ENCODE peak calls at places on chromosomes 3 and 15, in four cellular contexts. R is OCI-LY7, X is mucosa of descending colon, F is DND-41. D is an unnamed sample. For H3K4me1, the result is how much of the 10 kb centered on the place peaks cover.

GRCh38 chr3:98500019-98500418 is 2.5 kb downstream of the OR5K2 start:
- DNase-seq in R (no peak), X (no peak), F (no peak), D (no peak)

GRCh38 chr15:93664180-93664951 is 567.0 kb upstream of the MCTP2 start:
- DNase-seq in R (no peak), X (no peak), F (no peak), D (no peak)

GRCh38 chr3:5194801-5195509 is 7.4 kb downstream of the EDEM1 start:
- DNase-seq in R (peak), X (no peak), F (peak), D (no peak)

GRCh38 chr3:10108091-10108490 is at the start of gene FANCD2OS:
- DNase-seq in R (no peak), X (no peak), F (no peak), D (no peak)

GRCh38 chr15:83695246-83695645 is 41.3 kb downstream of the ADAMTSL3 start:
- DNase-seq in R (no peak), X (no peak), F (no peak), D (no peak)

GRCh38 chr3:86774082-86774691 is 216.8 kb downstream of the VGLL3 start:
- DNase-seq in R (peak), X (no peak), F (no peak), D (no peak)

GRCh38 chr3:98994128-98994762 is 92.8 kb upstream of the DCBLD2 start:
- DNase-seq in R (no peak), X (no peak), F (no peak), D (no peak)

GRCh38 chr3:139302084-139302800 is 41.6 kb upstream of the MRPS22 start:
- DNase-seq in R (no peak), X (peak), F (no peak), D (no peak)

GRCh38 chr3:56923546-56924224 is 121.9 kb upstream of the ARHGEF3 start:
- DNase-seq in R (peak), X (peak), F (peak), D (no peak)

GRCh38 chr3:37386627-37387230 is 212.3 kb upstream of the LRRFIP2 start:
- DNase-seq in R (no peak), X (no peak), F (no peak), D (no peak)

GRCh38 chr3:117016359-117016758 is 306.8 kb downstream of the TUSC7 start:
- DNase-seq in R (no peak), X (no peak), F (no peak), D (peak)

GRCh38 chr3:190886945-190887344 is 24.5 kb upstream of the GMNC start:
- DNase-seq in R (no peak), X (no peak), F (no peak), D (no peak)

GRCh38 chr15:50232791-50233190 is 32.7 kb downstream of the HDC start:
- DNase-seq in R (no peak), X (no peak), F (no peak), D (no peak)

GRCh38 chr3:11230125-11230524 is 42.1 kb upstream of the ATG7 start:
- DNase-seq in R (no peak), X (no peak), F (no peak), D (no peak)

GRCh38 chr3:185729335-185729715 is 95.5 kb downstream of the IGF2BP2 start:
- DNase-seq in R (no peak), X (no peak), F (no peak), D (no peak)

GRCh38 chr3:151012753-151013152 is 40.2 kb upstream of the CLRN1 start:
- DNase-seq in R (no peak), X (no peak), F (no peak), D (no peak)

GRCh38 chr15:87689716-87690115 is 566.8 kb downstream of the NTRK3 start:
- DNase-seq in R (no peak), X (no peak), F (no peak), D (no peak)

GRCh38 chr15:70151441-70151840 is 53.7 kb upstream of the TLE3 start:
- DNase-seq in R (no peak), X (no peak), F (no peak), D (no peak)

GRCh38 chr3:16884748-16885587 is at the start of gene PLCL2:
- DNase-seq in R (peak), X (peak), F (peak), D (peak)

GRCh38 chr3:44993471-44994205 is 17.6 kb downstream of the EXOSC7 start:
- DNase-seq in R (no peak), X (no peak), F (no peak), D (no peak)

GRCh38 chr3:63753567-63753966 is 65.5 kb upstream of the C3orf49 start:
- DNase-seq in R (no peak), X (peak), F (no peak), D (no peak)

GRCh38 chr15:52136471-52136993 is 24.0 kb upstream of the BCL2L10 start:
- DNase-seq in R (no peak), X (peak), F (no peak), D (no peak)

GRCh38 chr3:168828536-168828935 is 732.8 kb upstream of the GOLIM4 start:
- DNase-seq in R (no peak), X (peak), F (no peak), D (no peak)

GRCh38 chr15:48096355-48096786 is 24.4 kb upstream of the SLC24A5 start:
- DNase-seq in R (no peak), X (no peak), F (no peak), D (no peak)

GRCh38 chr3:77506384-77506783 is 466.5 kb downstream of the ROBO2 start:
- DNase-seq in R (no peak), X (no peak), F (no peak), D (no peak)

GRCh38 chr3:136070953-136071949 is 105.7 kb downstream of the PPP2R3A start:
- DNase-seq in R (peak), X (no peak), F (no peak), D (no peak)

GRCh38 chr3:36969540-36970432 is 23.1 kb downstream of the EPM2AIP1 start:
- DNase-seq in R (peak), X (no peak), F (peak), D (peak)

GRCh38 chr15:67680645-67681044 is 138.1 kb downstream of the MAP2K5 start:
- DNase-seq in R (peak), X (no peak), F (peak), D (no peak)

DNA sequence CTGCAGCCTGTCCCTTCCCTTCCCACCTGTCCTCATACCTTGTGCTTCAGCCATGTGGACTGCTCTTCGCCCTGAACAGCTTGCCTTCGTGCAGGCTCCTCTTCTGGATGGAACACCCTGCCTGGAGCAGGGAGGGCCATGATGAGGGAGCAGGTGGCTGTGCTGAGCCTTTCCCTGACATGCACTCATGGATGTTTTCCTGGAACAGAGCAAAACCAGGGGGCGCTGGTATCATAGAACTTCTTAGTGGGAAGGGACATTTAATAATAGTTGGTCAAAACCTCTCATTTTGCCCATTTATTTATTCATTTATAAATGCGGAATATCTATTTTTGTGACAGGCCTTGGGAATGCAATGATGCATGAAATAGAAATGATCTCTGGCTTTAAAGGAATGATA is 149.3 kb downstream of the CACNA1D start:
- DNase-seq in R (no peak), X (no peak), F (no peak), D (no peak)
- TF ChIP-seq CTCF in R (peak), X (no peak), F (peak), D (peak)

GRCh38 chr3:129023909-129024308 is 22.8 kb downstream of the EFCC1 start:
- DNase-seq in R (peak), X (no peak), F (no peak), D (no peak)

GRCh38 chr3:129026728-129027543 is 25.8 kb downstream of the EFCC1 start:
- DNase-seq in R (peak), X (peak), F (peak), D (peak)

GRCh38 chr3:129025691-129026435 is 24.8 kb downstream of the EFCC1 start:
- DNase-seq in R (no peak), X (no peak), F (no peak), D (peak)

GRCh38 chr3:129022995-129023332 is 21.9 kb downstream of the EFCC1 start:
- DNase-seq in R (no peak), X (no peak), F (no peak), D (no peak)

GRCh38 chr3:129025108-129025507 is 24.0 kb downstream of the EFCC1 start:
- DNase-seq in R (no peak), X (no peak), F (no peak), D (no peak)
- H3K4me1 ChIP-seq in R (under half), X (under half), F (under half), D (under half)

DNA sequence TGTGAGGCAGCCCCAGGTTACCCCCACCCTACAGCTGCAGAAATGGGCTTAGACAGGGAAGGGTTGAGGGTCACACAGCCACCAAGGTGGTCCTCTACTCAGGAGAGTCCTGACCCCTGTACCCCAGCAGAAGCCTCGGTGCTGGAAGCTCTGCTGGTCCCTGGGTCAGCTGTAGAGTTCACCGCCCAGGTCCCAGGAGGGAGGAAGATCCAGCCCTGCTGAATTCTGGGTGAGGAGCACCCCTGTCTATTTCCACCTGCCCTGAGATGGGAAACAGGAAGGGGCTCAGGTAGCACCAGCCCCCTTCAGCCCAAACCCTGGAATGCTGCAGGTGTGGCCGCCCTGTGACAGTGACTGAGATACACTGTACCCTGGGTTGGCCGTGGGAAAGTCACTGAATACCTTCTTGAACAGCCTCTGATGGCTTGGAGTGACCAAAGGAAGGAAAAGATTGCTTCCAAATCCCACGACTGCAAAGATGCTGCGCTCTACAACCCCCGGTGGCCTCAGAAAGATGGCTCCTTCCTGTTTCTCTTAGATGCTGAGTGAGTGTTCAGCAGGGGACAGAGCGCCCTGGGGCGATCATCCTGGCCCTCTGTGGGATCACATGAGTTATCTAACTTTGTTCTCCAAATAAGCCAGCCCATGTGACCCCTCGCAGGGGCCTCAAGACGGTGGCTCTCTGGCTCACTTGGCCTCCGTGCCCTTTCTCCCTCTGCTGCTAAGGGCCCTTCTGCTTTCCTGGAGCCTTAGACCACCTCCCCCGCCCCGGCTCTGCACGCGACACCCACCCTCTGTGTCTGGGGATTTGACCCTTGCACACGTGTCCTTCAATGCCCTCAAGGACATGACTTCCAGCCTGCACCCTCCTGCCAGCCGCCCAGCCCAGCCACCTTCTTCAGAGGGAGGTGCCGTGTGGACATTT is 141.9 kb downstream of the NSMCE3 start:
- DNase-seq in R (no peak), X (no peak), F (no peak), D (peak)
- TF ChIP-seq CTCF in R (no peak), X (no peak), F (no peak), D (no peak)

GRCh38 chr3:46993292-46993691 is 13.8 kb downstream of the NBEAL2 start:
- DNase-seq in R (no peak), X (no peak), F (no peak), D (no peak)
- H3K4me1 ChIP-seq in R (under half), X (under half), F (under half), D (under half)

GRCh38 chr3:175426805-175427204 is 567.7 kb downstream of the NAALADL2 start:
- DNase-seq in R (no peak), X (no peak), F (no peak), D (no peak)

GRCh38 chr3:175421897-175422296 is 562.8 kb downstream of the NAALADL2 start:
- DNase-seq in R (no peak), X (no peak), F (no peak), D (no peak)

DNA sequence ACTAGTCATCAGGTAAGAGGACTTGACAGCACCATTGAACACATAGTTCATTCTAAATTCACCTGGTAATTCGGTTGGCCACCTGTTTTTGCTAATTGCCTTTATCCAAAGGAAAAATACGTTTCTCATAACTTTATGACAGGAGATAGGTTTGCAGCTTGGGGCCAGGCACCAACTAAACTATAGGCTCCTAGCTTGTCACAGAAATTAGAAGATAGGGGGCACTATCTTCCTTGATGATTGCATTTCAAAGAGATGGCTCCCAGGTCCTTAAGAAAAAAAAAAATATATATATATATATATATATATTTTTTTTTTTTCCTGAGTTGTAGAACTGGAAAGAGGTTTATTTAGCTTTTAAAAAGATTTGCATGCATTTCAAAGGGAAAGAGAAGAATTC is 563.6 kb downstream of the NAALADL2 start:
- DNase-seq in R (no peak), X (no peak), F (no peak), D (no peak)
- TF ChIP-seq CTCF in R (no peak), X (no peak), F (no peak), D (peak)

DNA sequence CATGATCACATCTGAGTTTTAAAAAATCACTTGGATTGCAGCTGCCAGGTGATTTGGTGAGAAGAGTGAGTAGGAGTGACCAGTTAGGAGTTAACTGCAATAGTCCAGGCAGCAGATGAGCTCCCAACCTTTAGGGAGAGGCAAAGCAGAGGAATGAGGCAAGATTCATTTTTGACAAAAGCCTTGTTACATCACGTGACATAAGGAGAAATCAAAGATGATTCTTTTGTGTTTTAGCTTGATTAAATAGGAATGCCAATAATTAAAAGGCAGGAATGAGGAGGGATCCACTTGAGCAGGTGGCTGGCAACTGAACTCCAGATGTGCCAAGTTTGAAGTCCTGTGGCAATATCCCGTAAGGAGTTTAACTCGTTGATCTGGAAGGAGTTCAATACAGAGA is 2.5 kb downstream of the GATM start:
- DNase-seq in R (no peak), X (no peak), F (no peak), D (no peak)
- H3K4me1 ChIP-seq in R (under half), X (under half), F (under half), D (under half)

GRCh38 chr3:112802338-112802737 is 44.3 kb downstream of the CD200R1L start:
- DNase-seq in R (no peak), X (no peak), F (no peak), D (no peak)
- TF ChIP-seq CTCF in R (no peak), X (no peak), F (no peak), D (no peak)

D was measured in BE2C.